ENCODE peak calls at places on chromosomes 4 and X, in four cellular contexts. One of them, this sample, is unnamed.

GRCh38 chr4:69523385-69524132 is 27.9 kb upstream of the UGT2B4 start:
- DNase-seq in Ammon's horn: no peak
- DNase-seq in NCI-H1092: no peak
- DNase-seq in mucosa of gallbladder: no peak
- DNase-seq in this sample: no peak

GRCh38 chr4:153122855-153123254 is 81.4 kb upstream of the TRIM2 start:
- DNase-seq in Ammon's horn: no peak
- DNase-seq in NCI-H1092: no peak
- DNase-seq in mucosa of gallbladder: no peak
- DNase-seq in this sample: no peak

GRCh38 chrX:33434256-33435092 is 223.1 kb upstream of the DMD start:
- DNase-seq in Ammon's horn: peak
- DNase-seq in NCI-H1092: peak
- DNase-seq in mucosa of gallbladder: peak
- DNase-seq in this sample: peak

GRCh38 chr4:184444953-184445309 is 29.4 kb downstream of the IRF2 start:
- DNase-seq in Ammon's horn: peak
- DNase-seq in NCI-H1092: no peak
- DNase-seq in mucosa of gallbladder: no peak
- DNase-seq in this sample: peak

GRCh38 chr4:169249214-169249973 is 21.4 kb downstream of the SH3RF1 start:
- DNase-seq in Ammon's horn: no peak
- DNase-seq in NCI-H1092: no peak
- DNase-seq in mucosa of gallbladder: no peak
- DNase-seq in this sample: peak

GRCh38 chr4:14929669-14930068 is 72.6 kb upstream of the CPEB2 start:
- DNase-seq in Ammon's horn: no peak
- DNase-seq in NCI-H1092: no peak
- DNase-seq in mucosa of gallbladder: no peak
- DNase-seq in this sample: no peak

GRCh38 chr4:2263701-2264321 is 1.9 kb upstream of the MXD4 start:
- DNase-seq in Ammon's horn: no peak
- DNase-seq in NCI-H1092: no peak
- DNase-seq in mucosa of gallbladder: no peak
- DNase-seq in this sample: no peak

GRCh38 chr4:95141376-95141775 is 383.6 kb downstream of the BMPR1B start:
- DNase-seq in Ammon's horn: no peak
- DNase-seq in NCI-H1092: no peak
- DNase-seq in mucosa of gallbladder: no peak
- DNase-seq in this sample: no peak

GRCh38 chr4:84582988-84583870 is at the start of gene CDS1:
- DNase-seq in Ammon's horn: peak
- DNase-seq in NCI-H1092: no peak
- DNase-seq in mucosa of gallbladder: peak
- DNase-seq in this sample: peak

GRCh38 chr4:74623041-74623440 is 171.3 kb downstream of the BTC start:
- DNase-seq in Ammon's horn: no peak
- DNase-seq in NCI-H1092: no peak
- DNase-seq in mucosa of gallbladder: peak
- DNase-seq in this sample: peak

GRCh38 chr4:138870739-138871633 is 144.6 kb upstream of the NOCT start:
- DNase-seq in Ammon's horn: peak
- DNase-seq in NCI-H1092: peak
- DNase-seq in mucosa of gallbladder: peak
- DNase-seq in this sample: peak

GRCh38 chr4:61397174-61397573 is 197.0 kb downstream of the ADGRL3 start:
- DNase-seq in Ammon's horn: peak
- DNase-seq in NCI-H1092: no peak
- DNase-seq in mucosa of gallbladder: no peak
- DNase-seq in this sample: no peak

GRCh38 chr4:83207497-83208105 is 77.0 kb downstream of the COQ2 start:
- DNase-seq in Ammon's horn: no peak
- DNase-seq in NCI-H1092: no peak
- DNase-seq in mucosa of gallbladder: no peak
- DNase-seq in this sample: peak

GRCh38 chr4:90745176-90745575 is 618.0 kb downstream of the CCSER1 start:
- DNase-seq in Ammon's horn: no peak
- DNase-seq in NCI-H1092: no peak
- DNase-seq in mucosa of gallbladder: no peak
- DNase-seq in this sample: no peak

GRCh38 chr4:41678086-41678485 is 70.4 kb downstream of the PHOX2B start:
- DNase-seq in Ammon's horn: no peak
- DNase-seq in NCI-H1092: no peak
- DNase-seq in mucosa of gallbladder: no peak
- DNase-seq in this sample: no peak

GRCh38 chr4:149999485-150000074 is 78.7 kb upstream of the DCLK2 start:
- DNase-seq in Ammon's horn: peak
- DNase-seq in NCI-H1092: peak
- DNase-seq in mucosa of gallbladder: peak
- DNase-seq in this sample: peak

This sample was measured in kidney glomerular epithelial cell.